ENCODE peak calls at places on chromosomes 1 and 21, in eight cellular contexts. S, O, C, Q, F, B, U and N are unnamed samples.

GRCh38 chr21:29351691-29352090 is 53.0 kb downstream of the BACH1 start:
- DNase-seq in F (no peak), C (no peak), U (no peak), B (no peak), S (no peak), Q (no peak), O (no peak), N (no peak)

GRCh38 chr1:209607102-209607794 is 23.7 kb downstream of the CAMK1G start:
- DNase-seq in B (no peak), C (no peak), S (no peak), Q (no peak), F (no peak), O (no peak), U (no peak), N (no peak)

GRCh38 chr1:93751391-93752250 is 70.0 kb upstream of the BCAR3 start:
- DNase-seq in F (no peak), B (peak), C (no peak), O (no peak), U (no peak), S (no peak), Q (no peak), N (no peak)

GRCh38 chr1:50620680-50621329 is 197.6 kb upstream of the DMRTA2 start:
- DNase-seq in Q (no peak), S (no peak), C (no peak), F (no peak), B (no peak), O (no peak), U (peak), N (peak)

GRCh38 chr1:150273310-150273709 is 720 bp downstream of the C1orf54 start:
- DNase-seq in U (no peak), O (no peak), S (no peak), Q (no peak), B (no peak), F (no peak), C (no peak), N (no peak)

GRCh38 chr1:19210772-19211549 is 895 bp upstream of the UBR4 start:
- DNase-seq in B (no peak), Q (no peak), O (no peak), F (no peak), C (no peak), U (no peak), S (no peak), N (no peak)

GRCh38 chr1:149936076-149936991 is at the start of gene MTMR11:
- DNase-seq in F (no peak), U (peak), O (no peak), S (no peak), C (peak), Q (no peak), B (peak), N (peak)

GRCh38 chr1:169468982-169469381 is 16.8 kb downstream of the SLC19A2 start:
- DNase-seq in S (no peak), C (no peak), U (no peak), Q (no peak), O (no peak), F (no peak), B (no peak), N (no peak)

GRCh38 chr1:15696956-15697521 is 12.9 kb downstream of the PLEKHM2 start:
- DNase-seq in Q (no peak), C (no peak), B (no peak), F (no peak), U (peak), S (peak), O (no peak), N (no peak)

GRCh38 chr1:1181938-1182410 is 8.3 kb downstream of the TTLL10 start:
- DNase-seq in Q (no peak), B (no peak), U (peak), F (no peak), S (no peak), O (no peak), C (no peak), N (no peak)

DNA sequence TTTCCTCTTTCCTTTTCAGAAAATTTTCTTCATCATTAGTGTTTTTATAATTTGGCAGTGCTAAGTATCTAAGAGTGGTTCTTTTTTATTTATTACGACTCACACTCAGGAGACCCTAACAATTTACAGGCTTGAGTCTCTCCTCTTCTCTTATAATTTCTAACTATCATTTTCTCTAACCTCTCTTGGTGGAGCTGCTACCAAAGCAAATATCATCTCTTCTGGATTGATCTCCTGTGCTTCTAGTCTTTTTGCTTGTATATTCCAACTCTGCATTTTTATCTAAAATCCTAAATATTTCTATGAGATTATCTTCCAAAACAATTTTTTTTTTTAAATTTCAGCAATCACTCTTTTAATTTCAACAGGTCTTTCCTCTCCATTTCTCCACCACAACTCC is 250.3 kb downstream of the KCNT2 start:
- DNase-seq in U (no peak), O (no peak), F (no peak), B (no peak), Q (no peak), C (no peak), S (no peak), N (no peak)
- TF ChIP-seq POLR2AphosphoS5 in U (no peak), O (no peak), F (no peak), B (no peak), Q (no peak), C (no peak), S (no peak), N (no peak)

GRCh38 chr1:234862360-234862943 is 252.5 kb upstream of the IRF2BP2 start:
- DNase-seq in U (no peak), O (no peak), B (no peak), S (no peak), C (no peak), F (no peak), Q (no peak), N (no peak)

GRCh38 chr1:234863596-234863995 is 253.6 kb upstream of the IRF2BP2 start:
- DNase-seq in Q (no peak), O (no peak), U (no peak), F (no peak), C (no peak), S (no peak), B (peak), N (no peak)

GRCh38 chr1:234861024-234861620 is 251.1 kb upstream of the IRF2BP2 start:
- DNase-seq in C (no peak), U (no peak), O (no peak), S (no peak), F (no peak), Q (no peak), B (no peak), N (no peak)

GRCh38 chr1:234862944-234863515 is 253.1 kb upstream of the IRF2BP2 start:
- DNase-seq in F (no peak), U (peak), C (no peak), O (no peak), B (peak), S (no peak), Q (peak), N (peak)

GRCh38 chr1:234861761-234862160 is 251.8 kb upstream of the IRF2BP2 start:
- DNase-seq in O (no peak), C (no peak), U (no peak), B (no peak), F (no peak), Q (no peak), S (no peak), N (no peak)
- TF ChIP-seq POLR2AphosphoS5 in O (no peak), C (no peak), U (no peak), B (no peak), F (no peak), Q (no peak), S (no peak), N (no peak)

DNA sequence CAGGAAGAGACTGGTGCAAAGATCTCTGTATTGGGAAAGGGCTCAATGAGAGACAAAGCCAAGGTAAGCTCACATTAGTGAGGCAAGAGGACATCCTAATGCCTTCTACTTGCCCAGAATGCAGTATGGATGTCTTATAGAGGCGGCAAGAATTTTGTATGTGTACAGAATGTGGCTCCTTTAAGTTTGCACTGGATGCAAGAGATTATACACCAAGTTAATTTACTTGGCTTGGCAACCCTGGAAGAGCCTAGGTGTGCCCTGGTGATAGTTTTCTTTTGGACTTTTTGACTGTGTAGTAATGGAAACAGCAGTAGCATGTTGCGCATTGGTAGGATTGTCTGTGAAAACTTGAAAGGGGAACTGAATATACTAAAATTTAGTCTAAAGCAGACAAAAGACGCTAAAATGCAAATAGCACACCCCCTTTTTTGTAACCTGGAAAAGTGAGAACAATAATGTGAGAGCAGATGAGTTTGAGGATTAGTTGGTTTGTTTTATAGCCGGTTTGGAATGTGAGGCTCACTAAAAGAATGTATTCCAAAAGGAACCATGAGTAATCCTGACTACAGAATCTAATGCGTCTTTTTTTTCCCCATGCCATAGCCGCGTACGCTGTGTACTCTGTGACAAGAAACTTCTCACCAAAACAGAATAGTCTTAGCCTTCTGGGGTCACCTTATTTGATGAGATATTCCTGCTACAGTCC is 18.1 kb downstream of the KHDRBS1 start:
- DNase-seq in F (no peak), Q (no peak), B (no peak), C (no peak), S (no peak), O (no peak), U (no peak), N (no peak)
- TF ChIP-seq POLR2AphosphoS5 in F (no peak), Q (no peak), B (no peak), C (no peak), S (no peak), O (peak), U (no peak), N (no peak)

GRCh38 chr21:32008714-32009113 is 135.9 kb downstream of the HUNK start:
- DNase-seq in C (no peak), O (no peak), U (no peak), F (no peak), B (no peak), Q (no peak), S (no peak), N (no peak)

GRCh38 chr21:32004281-32004680 is 131.5 kb downstream of the HUNK start:
- DNase-seq in F (no peak), C (no peak), U (no peak), B (no peak), S (no peak), O (no peak), Q (no peak), N (no peak)

GRCh38 chr21:32009263-32009662 is 136.4 kb downstream of the HUNK start:
- DNase-seq in F (no peak), U (no peak), Q (no peak), S (no peak), C (no peak), O (no peak), B (no peak), N (no peak)

GRCh38 chr21:32007461-32007860 is 134.6 kb downstream of the HUNK start:
- DNase-seq in Q (no peak), O (no peak), B (no peak), S (no peak), U (no peak), F (no peak), C (no peak), N (no peak)
- TF ChIP-seq POLR2AphosphoS5 in Q (no peak), O (no peak), B (no peak), S (no peak), U (no peak), F (no peak), C (no peak), N (no peak)

GRCh38 chr1:243287652-243288051 is 31.8 kb downstream of the SDCCAG8 start:
- DNase-seq in F (no peak), O (no peak), U (no peak), S (peak), C (no peak), Q (no peak), B (no peak), N (no peak)
- TF ChIP-seq POLR2AphosphoS5 in F (no peak), O (no peak), U (no peak), S (no peak), C (no peak), Q (no peak), B (peak), N (no peak)